ENCODE peak calls at places on chromosomes 7 and 10, in ten cellular contexts. Y is HEK293T, E is HuH-7.5, C is IMR-90, O is EH, G is putamen, V is A549, Z is germinal center, J is NCI-H1092, I is fibroblast of lung. D is an unnamed sample.

GRCh38 chr10:74839708-74840107 is 13.3 kb downstream of the KAT6B start:
- DNase-seq in Z (no peak), J (no peak), O (no peak), I (no peak), C (no peak), G (peak), E (no peak), V (no peak), Y (no peak), D (no peak)

GRCh38 chr7:106139253-106140251 is 27.4 kb upstream of the SYPL1 start:
- DNase-seq in I (peak), E (no peak), O (peak), Y (peak), G (peak), V (no peak), C (peak), J (no peak), Z (no peak), D (no peak)

GRCh38 chr7:112248598-112248997 is 42.1 kb downstream of the ZNF277 start:
- DNase-seq in I (no peak), G (no peak), E (no peak), O (no peak), C (no peak), J (no peak), Y (no peak), Z (no peak), V (no peak), D (no peak)

GRCh38 chr10:66218981-66219587 is 706.8 kb upstream of the LRRTM3 start:
- DNase-seq in I (no peak), V (no peak), Z (no peak), O (no peak), C (no peak), J (no peak), E (no peak), Y (no peak), G (no peak), D (no peak)

GRCh38 chr10:22148956-22149355 is 68.9 kb downstream of the EBLN1 start:
- DNase-seq in Z (no peak), V (no peak), O (peak), G (no peak), J (no peak), E (no peak), I (peak), Y (no peak), C (peak), D (no peak)

GRCh38 chr7:128417071-128417470 is 7.3 kb upstream of the IMPDH1 start:
- DNase-seq in I (no peak), G (no peak), E (no peak), Y (no peak), Z (no peak), J (no peak), V (no peak), O (no peak), C (no peak), D (no peak)

GRCh38 chr10:78992333-78992732 is 76.4 kb upstream of the ZMIZ1 start:
- DNase-seq in V (no peak), Z (peak), I (no peak), O (no peak), J (no peak), C (no peak), E (no peak), G (no peak), Y (no peak), D (no peak)

GRCh38 chr7:27158436-27159277 is 2.2 kb upstream of the HOXA7 start:
- DNase-seq in G (no peak), C (no peak), E (no peak), I (no peak), V (no peak), Z (no peak), J (no peak), Y (no peak), O (no peak), D (no peak)

GRCh38 chr10:30553018-30553624 is 76.4 kb downstream of the LYZL2 start:
- DNase-seq in G (no peak), Y (no peak), J (no peak), I (no peak), O (no peak), C (no peak), E (no peak), Z (no peak), V (no peak), D (no peak)

GRCh38 chr7:98556288-98556687 is 60.8 kb upstream of the NPTX2 start:
- DNase-seq in C (no peak), V (no peak), I (no peak), Z (no peak), Y (no peak), E (no peak), J (no peak), O (no peak), G (no peak), D (no peak)

GRCh38 chr10:24495666-24496065 is 228.0 kb downstream of the ARHGAP21 start:
- DNase-seq in J (no peak), C (no peak), O (no peak), G (no peak), E (no peak), V (no peak), I (no peak), Z (no peak), Y (no peak), D (no peak)

GRCh38 chr10:127887497-127888415 is 5.0 kb downstream of the CLRN3 start:
- DNase-seq in G (no peak), E (no peak), Y (no peak), V (no peak), C (no peak), Z (no peak), I (no peak), J (no peak), O (no peak), D (no peak)

D was measured in MV-4-11.